ENCODE peak calls at places on chromosomes 3 and 15, in four cellular contexts. D, F, Z and P are unnamed samples.

GRCh38 chr3:13021141-13021933 is 51.9 kb downstream of the IQSEC1 start:
- DNase-seq in Z (no peak), F (no peak), D (no peak), P (no peak)

GRCh38 chr3:66276705-66277274 is 56.0 kb downstream of the SLC25A26 start:
- DNase-seq in F (peak; percentile 63), D (peak; percentile 48), Z (peak; percentile 55), P (peak; percentile 43)

GRCh38 chr3:151726016-151726415 is 7.7 kb upstream of the AADACL2 start:
- DNase-seq in F (peak; percentile 41), Z (no peak), D (no peak), P (no peak)

GRCh38 chr3:66985336-66985920 is 12.7 kb upstream of the KBTBD8 start:
- DNase-seq in F (no peak), D (no peak), Z (no peak), P (no peak)

GRCh38 chr15:45343258-45343860 is 35.0 kb downstream of the GATM start:
- DNase-seq in Z (no peak), D (no peak), F (no peak), P (peak; percentile 59)

GRCh38 chr15:69713726-69714559 is 261.3 kb downstream of the RPLP1 start:
- DNase-seq in Z (no peak), D (peak; percentile 95), F (no peak), P (peak; percentile 41)

GRCh38 chr15:98658831-98659699 is 10.7 kb downstream of the IGF1R start:
- DNase-seq in D (peak; percentile 64), F (no peak), Z (peak; percentile 33), P (peak; percentile 47)

GRCh38 chr15:75661041-75661778 is 13.5 kb downstream of the SNX33 start:
- DNase-seq in F (peak; percentile 96), D (no peak), Z (no peak), P (peak; percentile 91)

GRCh38 chr3:17579289-17580031 is 163.0 kb downstream of the TBC1D5 start:
- DNase-seq in D (peak; percentile 57), F (peak; percentile 76), Z (no peak), P (no peak)

GRCh38 chr3:89571707-89572106 is 464.3 kb downstream of the EPHA3 start:
- DNase-seq in D (no peak), F (no peak), Z (no peak), P (no peak)

GRCh38 chr3:41301548-41301947 is 102.2 kb downstream of the CTNNB1 start:
- DNase-seq in D (no peak), F (peak; percentile 23), Z (no peak), P (peak; percentile 50)

GRCh38 chr3:42526616-42527367 is 24.3 kb downstream of the VIPR1 start:
- DNase-seq in D (no peak), Z (no peak), F (no peak), P (no peak)

GRCh38 chr3:78221796-78222195 is 1181.9 kb downstream of the ROBO2 start:
- DNase-seq in D (no peak), Z (no peak), F (peak; percentile 26), P (no peak)

GRCh38 chr3:151611464-151611863 is 122.3 kb upstream of the AADACL2 start:
- DNase-seq in D (no peak), F (no peak), Z (no peak), P (no peak)

GRCh38 chr15:28914483-28915023 is 28.8 kb downstream of the APBA2 start:
- DNase-seq in Z (no peak), F (no peak), D (no peak), P (no peak)

GRCh38 chr15:65303687-65304392 is 637 bp upstream of the RNU5B-1 start:
- DNase-seq in D (no peak), F (peak; percentile 60), Z (peak; percentile 44), P (peak; percentile 63)

GRCh38 chr15:73752817-73753214 is 335 bp downstream of the INSYN1 start:
- DNase-seq in Z (no peak), F (peak; percentile 15), D (no peak), P (no peak)

GRCh38 chr3:125398952-125399351 is 23.8 kb upstream of the ZNF148 start:
- DNase-seq in D (no peak), F (no peak), Z (no peak), P (no peak)

GRCh38 chr15:76204916-76205460 is 106.3 kb downstream of the ETFA start:
- DNase-seq in F (no peak), Z (no peak), D (no peak), P (no peak)

GRCh38 chr15:64742385-64742784 is 33.0 kb downstream of the RBPMS2 start:
- DNase-seq in D (no peak), Z (no peak), F (no peak), P (no peak)

GRCh38 chr3:177946965-177947364 is 589.3 kb upstream of the KCNMB2 start:
- DNase-seq in Z (no peak), D (no peak), F (no peak), P (no peak)

GRCh38 chr3:149507491-149508324 is 33.2 kb downstream of the TM4SF4 start:
- DNase-seq in D (no peak), F (peak; percentile 67), Z (no peak), P (no peak)

GRCh38 chr3:44076221-44076829 is 165.4 kb upstream of the TOPAZ1 start:
- DNase-seq in F (no peak), Z (no peak), D (no peak), P (no peak)

GRCh38 chr3:32018723-32019564 is 37.4 kb downstream of the ZNF860 start:
- DNase-seq in Z (peak; percentile 54), F (peak; percentile 56), D (peak; percentile 39), P (no peak)

GRCh38 chr3:72102057-72102711 is 317.2 kb upstream of the PROK2 start:
- DNase-seq in D (no peak), F (no peak), Z (no peak), P (no peak)

GRCh38 chr3:60935709-60936108 is 315.5 kb downstream of the FHIT start:
- DNase-seq in D (no peak), F (peak; percentile 87), Z (peak; percentile 24), P (no peak)

GRCh38 chr3:169400874-169401273 is 262.6 kb downstream of the MECOM start:
- DNase-seq in F (no peak), D (no peak), Z (no peak), P (no peak)

DNA sequence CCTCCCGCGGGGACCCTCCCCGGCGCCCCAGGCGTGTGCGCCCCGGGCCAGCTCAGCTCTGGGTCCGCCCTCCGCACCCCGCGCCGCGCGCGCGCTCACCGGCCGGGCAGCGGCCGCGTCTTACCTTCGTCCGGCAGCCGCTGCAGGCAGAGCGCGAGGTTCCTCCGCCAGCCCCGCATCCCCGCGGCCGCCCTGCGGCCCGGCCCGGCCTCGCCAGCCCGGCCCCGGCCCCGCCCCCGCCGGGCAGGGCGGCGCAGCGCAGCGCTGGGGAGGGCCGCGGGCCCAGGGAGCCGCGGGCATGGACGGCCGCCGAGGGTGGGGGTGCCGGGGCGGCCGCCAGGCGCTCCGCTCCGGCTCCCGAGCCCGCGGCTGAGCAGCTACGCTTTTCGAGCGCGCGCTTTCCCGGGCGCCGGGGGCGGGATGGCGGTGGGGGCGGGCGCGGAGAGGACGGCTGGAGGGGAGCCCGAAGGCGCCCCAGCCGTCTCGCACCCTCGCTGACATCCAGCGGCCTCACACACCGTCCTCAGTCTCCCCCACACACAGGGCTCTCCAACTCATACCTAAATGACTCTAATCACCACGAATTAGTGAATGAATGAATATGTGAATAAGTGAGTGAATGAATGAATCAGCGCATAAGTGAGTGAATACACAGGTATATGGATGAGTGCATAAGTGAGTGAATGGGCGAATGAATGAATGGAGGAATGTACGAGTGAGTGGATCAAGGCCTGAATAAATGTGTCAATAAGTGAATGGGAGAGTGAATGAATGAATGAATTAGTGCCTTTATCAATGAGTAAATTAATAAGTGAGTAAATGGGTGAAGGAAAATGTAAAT is 48.5 kb upstream of the CCDC174 start:
- DNase-seq in F (no peak), Z (no peak), D (no peak), P (no peak)
- TF ChIP-seq EZH2 in F (peak; percentile 65), Z (no peak), D (no peak), P (peak; percentile 85)

DNA sequence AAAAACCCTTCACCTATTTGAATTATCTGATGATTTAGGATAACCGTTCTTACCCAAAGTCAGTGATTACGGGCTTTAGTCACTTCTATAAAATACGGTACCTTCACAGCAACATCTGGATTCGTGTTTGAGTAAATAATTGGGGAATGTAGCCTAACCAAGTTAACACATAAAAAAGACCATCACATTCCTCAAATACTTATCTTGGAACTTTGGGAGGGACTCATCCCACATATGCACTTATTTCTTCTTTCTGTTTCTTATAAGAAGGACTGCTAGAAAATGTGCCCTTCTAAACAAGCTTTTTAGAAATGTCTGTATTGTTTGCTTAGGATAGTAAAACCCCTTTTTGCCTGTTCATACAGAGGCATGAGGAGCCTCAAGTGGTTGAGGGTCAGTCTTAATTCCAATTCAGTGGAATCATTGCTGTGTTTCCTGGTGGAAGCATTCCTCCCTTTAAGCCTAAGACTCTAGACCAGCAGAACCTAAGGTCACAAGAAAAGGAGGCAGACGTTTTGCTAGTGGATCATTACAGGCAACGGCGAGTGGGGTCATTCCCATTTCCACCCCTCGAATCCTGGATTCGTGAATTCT is 67.5 kb downstream of the TMEM44 start:
- DNase-seq in Z (no peak), D (no peak), F (peak; percentile 84), P (no peak)
- H3K4me3 ChIP-seq in Z (no peak overlapping the region), D (no peak overlapping the region), F (no peak overlapping the region), P (no peak overlapping the region)

GRCh38 chr3:134029256-134029733 is 430 bp downstream of the SLCO2A1 start:
- DNase-seq in D (no peak), Z (no peak), F (peak; percentile 40), P (no peak)
- H2AFZ ChIP-seq in D (no peak overlapping the region), Z (no peak overlapping the region), F (no peak overlapping the region), P (no peak overlapping the region)

GRCh38 chr3:128491900-128492352 is 1.1 kb downstream of the GATA2 start:
- DNase-seq in Z (no peak), D (no peak), F (peak; percentile 16), P (no peak)
- TF ChIP-seq EZH2 in Z (no peak), D (no peak), F (peak; percentile 82), P (no peak)

GRCh38 chr3:172676208-172676920 is 34.5 kb downstream of the NCEH1 start:
- DNase-seq in F (no peak), D (no peak), Z (no peak), P (peak; percentile 17)

GRCh38 chr3:172679599-172679998 is 31.3 kb downstream of the NCEH1 start:
- DNase-seq in D (no peak), F (no peak), Z (no peak), P (peak; percentile 1)

GRCh38 chr3:172680684-172681083 is 30.2 kb downstream of the NCEH1 start:
- DNase-seq in D (no peak), Z (no peak), F (peak; percentile 72), P (peak; percentile 35)

GRCh38 chr3:172675371-172676193 is 35.3 kb downstream of the NCEH1 start:
- DNase-seq in F (peak; percentile 41), Z (peak; percentile 26), D (peak; percentile 69), P (no peak)

DNA sequence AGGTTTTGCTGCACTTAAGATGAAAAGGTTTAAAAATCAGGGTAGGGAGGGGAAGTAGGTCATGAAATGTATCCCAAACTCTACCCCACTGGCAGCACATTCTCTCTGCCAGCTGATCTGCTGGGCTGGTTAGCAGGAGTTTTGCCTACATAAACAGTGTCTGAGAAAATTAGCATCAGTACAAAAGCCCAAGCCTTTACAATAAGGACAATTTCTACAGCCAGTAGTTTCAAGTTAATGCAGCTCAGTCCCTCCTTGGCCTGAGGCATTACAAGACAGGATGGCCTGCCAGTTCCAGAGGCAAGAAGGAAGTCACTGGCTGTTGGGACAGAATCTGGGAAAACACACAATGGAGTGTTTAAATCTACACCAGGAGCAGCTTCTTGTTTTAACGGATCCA is 32.8 kb downstream of the NCEH1 start:
- DNase-seq in Z (no peak), F (peak; percentile 1), D (no peak), P (peak; percentile 15)
- H3K4me3 ChIP-seq in Z (no peak overlapping the region), F (no peak overlapping the region), D (no peak overlapping the region), P (no peak overlapping the region)

GRCh38 chr3:153259956-153260355 is 97.9 kb downstream of the RAP2B start:
- DNase-seq in D (no peak), Z (no peak), F (no peak), P (no peak)
- H2AFZ ChIP-seq in D (no peak overlapping the region), Z (no peak overlapping the region), F (no peak overlapping the region), P (no peak overlapping the region)